ENCODE peak calls at places on chromosomes 5 and 9, in seven cellular contexts. E is smooth muscle cell of the brain vasculature; H is stimulated activated CD8-positive, alpha-beta memory T cell treated with anti-CD3 and anti-CD28 coated beads, Interleukin-4, amount 100 ng/mL, for 4 hours; W is Right ventricle myocardium superior; G is NCI-H345; M is fibroblast of gingiva; L is T follicular helper cell. U is an unnamed sample.

GRCh38 chr5:52738095-52738506 is 49.6 kb upstream of the ITGA1 start:
- DNase-seq in E (no peak), H (no peak), W (no peak), G (no peak), M (no peak), L (no peak), U (no peak)

GRCh38 chr5:109192543-109193281 is 217.1 kb downstream of the PJA2 start:
- DNase-seq in E (no peak), H (no peak), W (no peak), G (no peak), M (no peak), L (no peak), U (no peak)

GRCh38 chr5:112703866-112704820 is 33.5 kb upstream of the APC start:
- DNase-seq in E (no peak), H (no peak), W (peak; percentile 58), G (no peak), M (peak; percentile 39), L (no peak), U (no peak)

GRCh38 chr9:123069010-123069481 is 35.6 kb downstream of the GPR21 start:
- DNase-seq in E (peak; percentile 41), H (no peak), W (no peak), G (no peak), M (peak; percentile 87), L (no peak), U (no peak)

GRCh38 chr9:23321049-23321448 is 505.0 kb downstream of the ELAVL2 start:
- DNase-seq in E (no peak), H (no peak), W (no peak), G (no peak), M (no peak), L (no peak), U (no peak)

GRCh38 chr5:93915142-93915553 is 173.7 kb upstream of the POU5F2 start:
- DNase-seq in E (peak; percentile 29), H (no peak), W (no peak), G (peak; percentile 2), M (peak; percentile 38), L (no peak), U (peak; percentile 10)

GRCh38 chr5:143594913-143595818 is 191.7 kb upstream of the NR3C1 start:
- DNase-seq in E (no peak), H (no peak), W (no peak), G (peak; percentile 76), M (peak; percentile 9), L (no peak), U (no peak)

GRCh38 chr9:84669293-84670105 is at the start of gene NTRK2:
- DNase-seq in E (no peak), H (no peak), W (peak; percentile 66), G (peak; percentile 43), M (peak; percentile 24), L (no peak), U (peak; percentile 53)

GRCh38 chr9:74025402-74025894 is 471.7 kb upstream of the RORB start:
- DNase-seq in E (no peak), H (no peak), W (no peak), G (no peak), M (peak; percentile 87), L (no peak), U (no peak)

GRCh38 chr9:136847065-136847826 is 2.0 kb upstream of the PHPT1 start:
- DNase-seq in E (no peak), H (no peak), W (peak; percentile 81), G (peak; percentile 50), M (peak; percentile 73), L (no peak), U (peak; percentile 57)

GRCh38 chr5:135230326-135230925 is 168.6 kb downstream of the MACROH2A1 start:
- DNase-seq in E (no peak), H (no peak), W (peak; percentile 81), G (no peak), M (peak; percentile 84), L (no peak), U (no peak)

GRCh38 chr5:53302524-53302923 is 177.9 kb upstream of the FST start:
- DNase-seq in E (no peak), H (no peak), W (no peak), G (no peak), M (peak; percentile 56), L (no peak), U (no peak)

U was measured in GM10248.